ENCODE peak calls at places on chromosomes 3 and 15, in seven cellular contexts. U, C, Z, Q, G, P and O are unnamed samples.
A peak's percentile ranks its signal among the peaks of the same experiment; 100 is the strongest.

GRCh38 chr3:38138347-38139190 is at the start of gene MYD88:
- DNase-seq in U (peak; percentile 92), C (no peak), Z (peak; percentile 63), Q (peak; percentile 95), G (peak; percentile 77), P (peak; percentile 75), O (peak; percentile 92)

GRCh38 chr3:170330366-170330765 is 27.1 kb upstream of the SKIL start:
- DNase-seq in U (peak; percentile 28), C (peak; percentile 28), Z (peak; percentile 68), Q (no peak), G (no peak), P (no peak), O (no peak)

GRCh38 chr15:34161329-34161953 is 48.5 kb downstream of the KATNBL1 start:
- DNase-seq in U (no peak), C (peak; percentile 26), Z (no peak), Q (no peak), G (no peak), P (no peak), O (no peak)

GRCh38 chr15:39154776-39155175 is 426.1 kb upstream of the THBS1 start:
- DNase-seq in U (no peak), C (no peak), Z (no peak), Q (no peak), G (no peak), P (no peak), O (no peak)

GRCh38 chr15:29126821-29127461 is 142.7 kb downstream of the NSMCE3 start:
- DNase-seq in U (no peak), C (no peak), Z (no peak), Q (no peak), G (no peak), P (peak; percentile 80), O (peak; percentile 58)

GRCh38 chr3:138936763-138937689 is 9.9 kb downstream of the FOXL2 start:
- DNase-seq in U (no peak), C (no peak), Z (no peak), Q (no peak), G (no peak), P (peak; percentile 44), O (no peak)

GRCh38 chr3:195763248-195763830 is 42.6 kb downstream of the MUC20 start:
- DNase-seq in U (no peak), C (no peak), Z (no peak), Q (no peak), G (no peak), P (peak; percentile 26), O (no peak)

GRCh38 chr15:38061856-38062649 is 127.6 kb downstream of the TMCO5A start:
- DNase-seq in U (no peak), C (no peak), Z (no peak), Q (no peak), G (no peak), P (no peak), O (no peak)

GRCh38 chr3:160931474-160931873 is 173.7 kb downstream of the B3GALNT1 start:
- DNase-seq in U (no peak), C (no peak), Z (no peak), Q (no peak), G (no peak), P (peak; percentile 32), O (no peak)

GRCh38 chr3:146712826-146713225 is 107.7 kb upstream of the PLSCR5 start:
- DNase-seq in U (no peak), C (no peak), Z (no peak), Q (no peak), G (no peak), P (no peak), O (no peak)

GRCh38 chr3:187150599-187150998 is 11.3 kb upstream of the RPL39L start:
- DNase-seq in U (peak; percentile 38), C (no peak), Z (peak; percentile 34), Q (no peak), G (no peak), P (no peak), O (no peak)

GRCh38 chr15:78732634-78733033 is 78.6 kb downstream of the ADAMTS7 start:
- DNase-seq in U (no peak), C (no peak), Z (no peak), Q (peak; percentile 40), G (no peak), P (no peak), O (no peak)

GRCh38 chr15:75195122-75195765 is 6.4 kb upstream of the C15orf39 start:
- DNase-seq in U (peak; percentile 44), C (no peak), Z (no peak), Q (no peak), G (no peak), P (peak; percentile 91), O (no peak)

GRCh38 chr15:58086479-58086878 is 21.0 kb upstream of the ALDH1A2 start:
- DNase-seq in U (no peak), C (no peak), Z (no peak), Q (no peak), G (no peak), P (no peak), O (no peak)

GRCh38 chr3:193129607-193130006 is 111.4 kb upstream of the PLAAT1 start:
- DNase-seq in U (no peak), C (no peak), Z (no peak), Q (no peak), G (no peak), P (no peak), O (no peak)

GRCh38 chr3:111747490-111747889 is 111.6 kb upstream of the PHLDB2 start:
- DNase-seq in U (no peak), C (no peak), Z (no peak), Q (no peak), G (no peak), P (no peak), O (no peak)

GRCh38 chr3:120846073-120846472 is 61.9 kb upstream of the STXBP5L start:
- DNase-seq in U (no peak), C (no peak), Z (no peak), Q (no peak), G (no peak), P (no peak), O (no peak)

GRCh38 chr3:119598410-119599098 is 869 bp downstream of the PLA1A start:
- DNase-seq in U (no peak), C (no peak), Z (no peak), Q (no peak), G (no peak), P (no peak), O (no peak)

GRCh38 chr3:119601154-119601553 is 3.5 kb downstream of the PLA1A start:
- DNase-seq in U (no peak), C (no peak), Z (no peak), Q (no peak), G (no peak), P (no peak), O (no peak)

GRCh38 chr3:119599558-119600174 is 2.0 kb downstream of the PLA1A start:
- DNase-seq in U (no peak), C (no peak), Z (no peak), Q (no peak), G (no peak), P (no peak), O (no peak)

GRCh38 chr3:119602676-119603075 is 5.0 kb downstream of the PLA1A start:
- DNase-seq in U (no peak), C (no peak), Z (no peak), Q (no peak), G (no peak), P (no peak), O (no peak)

GRCh38 chr3:119600732-119601131 is 3.0 kb downstream of the PLA1A start:
- DNase-seq in U (no peak), C (peak; percentile 10), Z (no peak), Q (no peak), G (peak; percentile 42), P (peak; percentile 44), O (no peak)
- TF ChIP-seq POLR2AphosphoS5 in U (no peak), C (no peak), Z (no peak), Q (no peak), G (peak; percentile 65), P (no peak), O (no peak)

DNA sequence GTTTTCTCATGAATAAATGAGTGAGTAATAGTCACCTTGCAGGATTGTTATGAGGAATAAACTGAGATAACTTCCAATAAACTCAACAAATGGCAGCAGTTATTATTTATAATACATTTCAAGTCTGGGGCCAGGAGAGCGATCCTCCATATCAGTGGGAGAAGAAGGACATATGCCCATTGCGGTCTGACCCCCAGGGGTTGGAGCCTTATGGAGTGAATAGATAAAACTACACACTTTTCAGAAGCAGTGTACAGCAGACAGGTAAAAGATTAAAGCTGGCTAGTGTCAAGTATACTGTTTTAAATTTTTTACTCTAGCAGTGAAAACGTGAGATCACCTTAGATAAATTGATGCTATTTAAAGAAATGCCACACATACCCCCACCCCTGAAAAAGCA is 43.5 kb downstream of the DIPK2A start:
- DNase-seq in U (no peak), C (no peak), Z (no peak), Q (no peak), G (no peak), P (no peak), O (no peak)
- TF ChIP-seq POLR2AphosphoS5 in U (no peak), C (no peak), Z (no peak), Q (no peak), G (no peak), P (no peak), O (no peak)

GRCh38 chr15:41259546-41260189 is 28.6 kb downstream of the CHP1 start:
- DNase-seq in U (peak; percentile 68), C (no peak), Z (peak; percentile 96), Q (no peak), G (no peak), P (no peak), O (no peak)

GRCh38 chr15:41258706-41259471 is 27.8 kb downstream of the CHP1 start:
- DNase-seq in U (peak; percentile 43), C (no peak), Z (peak; percentile 40), Q (no peak), G (no peak), P (no peak), O (no peak)

GRCh38 chr15:41254560-41254959 is 23.5 kb downstream of the CHP1 start:
- DNase-seq in U (no peak), C (no peak), Z (no peak), Q (no peak), G (no peak), P (no peak), O (no peak)

GRCh38 chr15:41256103-41256502 is 25.0 kb downstream of the CHP1 start:
- DNase-seq in U (no peak), C (no peak), Z (no peak), Q (no peak), G (no peak), P (no peak), O (no peak)

GRCh38 chr15:41256577-41257038 is 25.5 kb downstream of the CHP1 start:
- DNase-seq in U (no peak), C (no peak), Z (peak; percentile 78), Q (no peak), G (no peak), P (no peak), O (no peak)
- TF ChIP-seq POLR2AphosphoS5 in U (no peak), C (no peak), Z (no peak), Q (no peak), G (no peak), P (no peak), O (no peak)

GRCh38 chr3:52216585-52217408 is 8.6 kb downstream of the TLR9 start:
- DNase-seq in U (peak; percentile 89), C (peak; percentile 84), Z (no peak), Q (no peak), G (no peak), P (peak; percentile 51), O (no peak)
- TF ChIP-seq POLR2AphosphoS5 in U (peak; percentile 72), C (peak; percentile 72), Z (no peak), Q (peak; percentile 87), G (no peak), P (peak; percentile 83), O (peak; percentile 67)

GRCh38 chr15:40280260-40281056 is 2.4 kb downstream of the ANKRD63 start:
- DNase-seq in U (no peak), C (no peak), Z (no peak), Q (no peak), G (no peak), P (no peak), O (no peak)
- TF ChIP-seq POLR2AphosphoS5 in U (no peak), C (no peak), Z (no peak), Q (no peak), G (no peak), P (no peak), O (no peak)